ENCODE peak calls at places on chromosomes 7 and 10, in seven cellular contexts. M is prostate gland, I is GM23338, J is SK-N-SH, Y is Panc1, S is suprapubic skin, K is endothelial cell of umbilical vein. V is an unnamed sample.

GRCh38 chr7:77428777-77429231 is 12.7 kb upstream of the GSAP start:
- DNase-seq in S (no peak), M (no peak), I (peak), K (no peak), J (no peak), Y (no peak), V (no peak)

GRCh38 chr10:74589226-74589673 is 237.2 kb upstream of the KAT6B start:
- DNase-seq in K (peak), I (peak), M (peak), Y (no peak), S (peak), J (peak), V (peak)

GRCh38 chr10:115772606-115773005 is 500.4 kb downstream of the GFRA1 start:
- DNase-seq in K (no peak), Y (no peak), J (no peak), S (no peak), M (no peak), I (no peak), V (no peak)

GRCh38 chr7:101494602-101495329 is 132.1 kb downstream of the COL26A1 start:
- DNase-seq in Y (no peak), S (no peak), I (peak), J (no peak), M (no peak), K (no peak), V (no peak)

GRCh38 chr7:29194594-29195417 is at the start of gene CHN2:
- DNase-seq in J (peak), K (peak), M (peak), S (peak), Y (no peak), I (peak), V (peak)

GRCh38 chr7:85764034-85764433 is 577.2 kb upstream of the SEMA3D start:
- DNase-seq in Y (no peak), I (no peak), M (no peak), S (no peak), J (no peak), K (no peak), V (no peak)

GRCh38 chr7:135254-135653 is 57.1 kb upstream of the FAM20C start:
- DNase-seq in S (no peak), I (no peak), K (no peak), Y (no peak), M (no peak), J (no peak), V (no peak)

GRCh38 chr7:82247814-82248433 is 195.7 kb downstream of the CACNA2D1 start:
- DNase-seq in K (no peak), I (peak), S (no peak), M (no peak), J (peak), Y (no peak), V (no peak)

GRCh38 chr7:99742737-99743394 is 7.9 kb upstream of the CYP3A7 start:
- DNase-seq in K (no peak), Y (no peak), M (no peak), S (no peak), I (no peak), J (no peak), V (no peak)

GRCh38 chr10:59242991-59243390 is 66.5 kb downstream of the PHYHIPL start:
- DNase-seq in I (no peak), K (no peak), J (no peak), Y (no peak), S (no peak), M (no peak), V (no peak)

GRCh38 chr10:6398419-6398818 is 181.7 kb downstream of the PRKCQ start:
- DNase-seq in I (no peak), K (no peak), J (no peak), M (no peak), Y (no peak), S (no peak), V (no peak)

GRCh38 chr7:131007439-131008330 is 273.7 kb upstream of the KLF14 start:
- DNase-seq in Y (peak), S (peak), M (peak), K (peak), J (peak), I (peak), V (peak)

GRCh38 chr7:46972205-46972604 is 609.7 kb downstream of the TNS3 start:
- DNase-seq in Y (no peak), M (no peak), I (peak), J (no peak), K (peak), S (no peak), V (no peak)

GRCh38 chr10:113441871-113442270 is 111.0 kb upstream of the HABP2 start:
- DNase-seq in I (no peak), S (no peak), K (no peak), J (no peak), M (no peak), Y (no peak), V (no peak)

GRCh38 chr7:104150470-104150869 is 57.3 kb downstream of the ORC5 start:
- DNase-seq in K (no peak), I (no peak), J (no peak), M (no peak), S (no peak), Y (no peak), V (no peak)

GRCh38 chr10:28794986-28795385 is 117.7 kb downstream of the BAMBI start:
- DNase-seq in M (no peak), I (no peak), Y (no peak), K (no peak), J (no peak), S (no peak), V (no peak)

GRCh38 chr7:55571534-55572377 is 546 bp downstream of the VOPP1 start:
- DNase-seq in K (peak), I (peak), Y (no peak), M (peak), J (peak), S (no peak), V (peak)

GRCh38 chr7:30984359-30985107 is 20.8 kb downstream of the GHRHR start:
- DNase-seq in I (peak), J (no peak), S (no peak), K (peak), Y (no peak), M (no peak), V (no peak)

GRCh38 chr7:3551536-3551935 is 250.5 kb downstream of the SDK1 start:
- DNase-seq in J (no peak), Y (no peak), I (no peak), K (no peak), M (no peak), S (no peak), V (no peak)

GRCh38 chr7:122686360-122686878 is 12.5 kb downstream of the RNF133 start:
- DNase-seq in K (no peak), I (peak), J (no peak), M (no peak), Y (no peak), S (no peak), V (no peak)

GRCh38 chr10:11756766-11757315 is 14.7 kb downstream of the ECHDC3 start:
- DNase-seq in I (no peak), J (no peak), S (no peak), M (no peak), K (no peak), Y (no peak), V (peak)

GRCh38 chr10:95295031-95295755 is 4.4 kb upstream of the PDLIM1 start:
- DNase-seq in I (peak), S (no peak), M (peak), J (no peak), K (peak), Y (no peak), V (peak)

GRCh38 chr7:26201261-26202018 is at the start of gene CBX3:
- DNase-seq in S (peak), J (peak), M (peak), Y (no peak), I (peak), K (peak), V (peak)

GRCh38 chr10:84317174-84317573 is 11.2 kb upstream of the CCSER2 start:
- DNase-seq in Y (no peak), I (no peak), J (no peak), S (no peak), M (no peak), K (peak), V (no peak)

GRCh38 chr10:131658476-131659110 is 242.2 kb upstream of the PPP2R2D start:
- DNase-seq in I (no peak), J (no peak), M (no peak), S (peak), Y (no peak), K (no peak), V (peak)

GRCh38 chr10:99996934-99997648 is 12.7 kb downstream of the DNMBP start:
- DNase-seq in M (no peak), I (no peak), K (peak), J (no peak), Y (no peak), S (no peak), V (no peak)
- H3K4me3 ChIP-seq in M (no peak), I (no peak), K (no peak), J (no peak), Y (no peak), S (no peak), V (no peak)

GRCh38 chr7:95547356-95547755 is 49.0 kb downstream of the PDK4 start:
- DNase-seq in M (no peak), S (no peak), Y (no peak), J (no peak), K (no peak), I (no peak), V (no peak)

GRCh38 chr7:95553939-95554338 is 42.4 kb downstream of the PDK4 start:
- DNase-seq in I (no peak), J (no peak), S (no peak), Y (no peak), K (no peak), M (no peak), V (no peak)

GRCh38 chr7:95549818-95550529 is 46.3 kb downstream of the PDK4 start:
- DNase-seq in M (peak), I (no peak), J (no peak), K (peak), S (peak), Y (peak), V (no peak)

GRCh38 chr7:95547949-95548348 is 48.4 kb downstream of the PDK4 start:
- DNase-seq in I (no peak), M (no peak), S (no peak), Y (no peak), K (no peak), J (no peak), V (no peak)

DNA sequence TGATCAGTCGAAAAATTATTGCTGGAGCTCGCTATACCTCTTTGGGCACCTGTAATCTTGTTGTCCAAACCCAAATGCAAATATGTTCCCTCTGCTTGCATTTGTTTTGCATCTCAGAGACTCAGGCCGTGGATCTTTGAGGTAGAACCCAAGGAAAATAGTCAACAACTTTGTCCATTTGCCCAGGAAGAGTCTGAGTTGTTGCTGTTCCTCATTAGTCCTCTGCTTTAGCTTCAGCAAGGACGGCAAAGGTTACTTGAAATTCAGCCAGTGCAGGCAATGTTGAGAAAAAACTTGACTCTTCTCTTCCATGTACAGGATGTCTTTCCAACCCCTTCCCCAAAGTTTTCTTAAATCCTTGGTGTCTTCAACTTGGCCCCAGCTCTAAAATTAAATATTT is 45.8 kb downstream of the PDK4 start:
- DNase-seq in J (no peak), K (no peak), S (no peak), I (no peak), M (no peak), Y (no peak), V (no peak)
- H3K27ac ChIP-seq in J (no peak), K (no peak), S (peak), I (no peak), M (peak), Y (no peak), V (peak)

GRCh38 chr10:50402466-50402865 is 151.2 kb upstream of the ASAH2 start:
- DNase-seq in K (no peak), J (no peak), I (no peak), M (no peak), Y (no peak), S (no peak), V (no peak)
- TF ChIP-seq POLR2AphosphoS5 in K (no peak), J (no peak), I (no peak), M (no peak), Y (no peak), S (no peak), V (no peak)

GRCh38 chr10:101493249-101493648 is 94.8 kb downstream of the POLL start:
- DNase-seq in Y (no peak), M (no peak), I (no peak), S (no peak), K (no peak), J (no peak), V (no peak)
- H3K4me3 ChIP-seq in Y (no peak), M (no peak), I (no peak), S (no peak), K (no peak), J (no peak), V (no peak)

GRCh38 chr10:63116452-63117072 is 16.6 kb upstream of the NRBF2 start:
- DNase-seq in I (no peak), J (no peak), S (no peak), Y (no peak), K (no peak), M (no peak), V (no peak)

GRCh38 chr10:63115732-63116383 is 17.3 kb upstream of the NRBF2 start:
- DNase-seq in K (peak), J (no peak), M (peak), I (no peak), Y (no peak), S (peak), V (no peak)

GRCh38 chr10:63110940-63111339 is 22.2 kb upstream of the NRBF2 start:
- DNase-seq in M (no peak), S (no peak), I (no peak), J (no peak), Y (no peak), K (no peak), V (no peak)

DNA sequence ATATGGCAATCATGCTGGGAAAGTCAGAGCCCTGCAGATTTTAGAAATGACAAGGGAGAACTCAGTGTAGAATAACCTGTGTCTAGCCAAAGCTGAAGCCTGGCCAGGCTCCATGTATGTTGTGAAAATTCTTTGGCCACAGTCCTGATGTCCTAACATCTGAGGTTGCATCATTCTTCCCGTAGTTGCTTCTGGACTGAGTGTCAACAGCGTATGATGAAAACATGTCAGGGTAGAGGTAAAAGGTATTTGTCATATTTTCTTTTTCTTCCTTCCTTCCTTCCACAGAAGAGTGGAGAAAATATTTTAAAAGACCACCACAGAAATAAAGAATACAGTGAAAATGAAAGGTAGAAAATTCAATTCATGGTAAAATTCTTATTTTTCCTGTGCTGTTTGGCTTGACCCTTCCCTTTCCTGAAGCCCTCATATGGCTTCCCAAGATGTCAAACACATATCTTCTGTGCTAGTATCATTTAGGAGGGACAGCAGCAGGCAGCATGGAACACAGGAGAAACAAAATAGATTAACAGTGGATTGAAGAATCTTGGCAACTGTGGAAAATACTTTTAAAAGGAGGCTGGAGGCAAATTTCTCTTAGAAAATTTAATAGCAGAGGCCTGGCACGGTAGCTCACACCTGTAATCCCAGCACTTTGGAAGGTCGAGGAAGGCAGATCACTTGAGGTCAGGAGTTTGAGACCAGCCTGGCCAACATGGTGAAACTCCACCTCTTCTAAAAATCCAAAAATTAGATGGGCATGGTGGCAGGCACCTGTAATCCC is 18.9 kb upstream of the NRBF2 start:
- DNase-seq in M (peak), Y (no peak), K (no peak), I (no peak), S (peak), J (no peak), V (no peak)
- H3K27ac ChIP-seq in M (peak), Y (peak), K (no peak), I (no peak), S (peak), J (no peak), V (peak)

DNA sequence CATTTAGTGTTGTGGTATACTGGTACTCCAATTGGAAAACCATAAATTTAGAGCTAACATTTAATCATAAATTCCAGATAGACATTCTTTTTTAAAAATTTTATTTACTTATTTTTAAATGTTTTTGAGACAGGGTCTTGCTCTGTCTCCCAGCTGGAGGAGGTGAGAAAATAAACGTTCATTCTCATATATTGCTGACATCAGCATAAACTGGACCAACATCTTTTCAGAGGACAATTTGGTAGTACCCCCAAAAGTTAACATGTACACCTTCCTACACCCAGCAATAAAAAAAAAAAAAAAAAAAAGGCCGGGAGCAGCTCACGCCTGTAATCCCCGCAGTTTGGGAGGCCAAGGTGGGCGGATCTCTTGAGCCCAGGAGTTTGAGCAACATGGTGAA is 5.2 kb downstream of the TAS2R60 start:
- DNase-seq in I (no peak), M (no peak), S (no peak), K (no peak), J (no peak), Y (no peak), V (no peak)
- TF ChIP-seq POLR2AphosphoS5 in I (no peak), M (no peak), S (no peak), K (no peak), J (no peak), Y (no peak), V (no peak)